ENCODE peak calls at places on chromosomes 13 and 19, in five cellular contexts. R, K, I, Y and S are unnamed samples.
A peak's percentile ranks its signal among the peaks of the same experiment; 100 is the strongest.

GRCh38 chr19:3932931-3933810 is at the start of gene NMRK2:
- DNase-seq in R (no peak), K (no peak), I (peak; percentile 66), Y (no peak), S (no peak)

GRCh38 chr19:44696939-44697669 is 1.8 kb upstream of the CEACAM16 start:
- DNase-seq in R (no peak), K (no peak), I (no peak), Y (no peak), S (no peak)

GRCh38 chr19:29216021-29216420 is 3.1 kb upstream of the UQCRFS1 start:
- DNase-seq in R (no peak), K (no peak), I (no peak), Y (no peak), S (no peak)

GRCh38 chr13:52925775-52926285 is 77.4 kb upstream of the PCDH8 start:
- DNase-seq in R (no peak), K (no peak), I (peak; percentile 56), Y (no peak), S (no peak)

GRCh38 chr19:3851254-3852176 is 17.3 kb downstream of the ZFR2 start:
- DNase-seq in R (no peak), K (no peak), I (no peak), Y (no peak), S (no peak)

GRCh38 chr19:38647966-38648788 is 728 bp downstream of the ACTN4 start:
- DNase-seq in R (no peak), K (no peak), I (no peak), Y (no peak), S (no peak)

GRCh38 chr19:13058951-13059660 is 43.6 kb downstream of the LYL1 start:
- DNase-seq in R (no peak), K (no peak), I (no peak), Y (no peak), S (no peak)

GRCh38 chr19:43765109-43765876 is 10.5 kb upstream of the SMG9 start:
- DNase-seq in R (peak; percentile 70), K (peak; percentile 81), I (no peak), Y (peak; percentile 70), S (peak; percentile 85)

GRCh38 chr19:1076951-1077350 is 10.0 kb downstream of the ARHGAP45 start:
- DNase-seq in R (peak; percentile 81), K (no peak), I (peak; percentile 67), Y (peak; percentile 96), S (no peak)

GRCh38 chr19:41995959-41996797 is 2.1 kb upstream of the ATP1A3 start:
- DNase-seq in R (no peak), K (no peak), I (no peak), Y (no peak), S (no peak)

GRCh38 chr13:89375839-89376238 is 1704.7 kb downstream of the SLITRK5 start:
- DNase-seq in R (no peak), K (peak; percentile 55), I (no peak), Y (no peak), S (peak; percentile 83)

GRCh38 chr13:45473627-45474026 is 8.9 kb downstream of the COG3 start:
- DNase-seq in R (no peak), K (no peak), I (no peak), Y (no peak), S (no peak)

GRCh38 chr19:55391702-55392615 is 6.2 kb downstream of the RPL28 start:
- DNase-seq in R (no peak), K (peak; percentile 42), I (no peak), Y (no peak), S (no peak)

GRCh38 chr13:60229708-60230272 is 66.1 kb upstream of the DIAPH3 start:
- DNase-seq in R (no peak), K (no peak), I (no peak), Y (no peak), S (no peak)

GRCh38 chr19:18531485-18531884 is 9.6 kb upstream of the ELL start:
- DNase-seq in R (no peak), K (no peak), I (no peak), Y (no peak), S (no peak)